ENCODE peak calls at places on chromosomes 7 and 10, in eight cellular contexts. One of them, this sample, is unnamed.

GRCh38 chr7:14837216-14837615 is 65.3 kb downstream of the DGKB start:
- DNase-seq in GM23338: no peak
- DNase-seq in neural progenitor cell: no peak
- DNase-seq in PC-3: peak; percentile 20
- DNase-seq in HCT116: no peak
- DNase-seq in OCI-LY7: no peak
- DNase-seq in SK-N-SH: no peak
- DNase-seq in hepatocyte: no peak
- DNase-seq in this sample: no peak

GRCh38 chr7:149870701-149871483 is 2.9 kb upstream of the ATP6V0E2 start:
- DNase-seq in GM23338: no peak
- DNase-seq in OCI-LY7: no peak
- DNase-seq in PC-3: no peak
- DNase-seq in neural progenitor cell: no peak
- DNase-seq in HCT116: no peak
- DNase-seq in hepatocyte: no peak
- DNase-seq in SK-N-SH: no peak
- DNase-seq in this sample: no peak

GRCh38 chr10:103626178-103626577 is 132.7 kb downstream of the NEURL1 start:
- DNase-seq in HCT116: no peak
- DNase-seq in SK-N-SH: no peak
- DNase-seq in neural progenitor cell: no peak
- DNase-seq in PC-3: no peak
- DNase-seq in GM23338: no peak
- DNase-seq in hepatocyte: no peak
- DNase-seq in OCI-LY7: no peak
- DNase-seq in this sample: no peak

GRCh38 chr7:139522830-139523198 is 671 bp upstream of the CLEC2L start:
- DNase-seq in OCI-LY7: no peak
- DNase-seq in neural progenitor cell: no peak
- DNase-seq in PC-3: no peak
- DNase-seq in SK-N-SH: peak; percentile 56
- DNase-seq in hepatocyte: no peak
- DNase-seq in GM23338: peak; percentile 27
- DNase-seq in HCT116: no peak
- DNase-seq in this sample: no peak

GRCh38 chr7:80795174-80795573 is 123.7 kb downstream of the SEMA3C start:
- DNase-seq in SK-N-SH: no peak
- DNase-seq in hepatocyte: no peak
- DNase-seq in GM23338: no peak
- DNase-seq in PC-3: no peak
- DNase-seq in OCI-LY7: no peak
- DNase-seq in neural progenitor cell: no peak
- DNase-seq in HCT116: no peak
- DNase-seq in this sample: no peak

GRCh38 chr7:30968747-30969603 is 5.2 kb downstream of the GHRHR start:
- DNase-seq in PC-3: no peak
- DNase-seq in GM23338: no peak
- DNase-seq in neural progenitor cell: no peak
- DNase-seq in HCT116: no peak
- DNase-seq in SK-N-SH: peak; percentile 8
- DNase-seq in hepatocyte: no peak
- DNase-seq in OCI-LY7: no peak
- DNase-seq in this sample: no peak

GRCh38 chr7:132321387-132321786 is 254.9 kb downstream of the PLXNA4 start:
- DNase-seq in hepatocyte: no peak
- DNase-seq in SK-N-SH: peak; percentile 76
- DNase-seq in OCI-LY7: no peak
- DNase-seq in PC-3: no peak
- DNase-seq in HCT116: no peak
- DNase-seq in GM23338: peak; percentile 13
- DNase-seq in neural progenitor cell: peak; percentile 8
- DNase-seq in this sample: no peak

GRCh38 chr10:84184517-84184916 is 9.8 kb upstream of the CDHR1 start:
- DNase-seq in OCI-LY7: no peak
- DNase-seq in neural progenitor cell: no peak
- DNase-seq in hepatocyte: no peak
- DNase-seq in HCT116: no peak
- DNase-seq in GM23338: no peak
- DNase-seq in PC-3: no peak
- DNase-seq in SK-N-SH: no peak
- DNase-seq in this sample: no peak

GRCh38 chr10:102451105-102451969 is at the start of gene C10orf95:
- DNase-seq in HCT116: no peak
- DNase-seq in neural progenitor cell: no peak
- DNase-seq in GM23338: peak; percentile 52
- DNase-seq in OCI-LY7: no peak
- DNase-seq in hepatocyte: peak; percentile 61
- DNase-seq in PC-3: peak; percentile 41
- DNase-seq in SK-N-SH: no peak
- DNase-seq in this sample: no peak

GRCh38 chr7:121307021-121307575 is 21.7 kb upstream of the WNT16 start:
- DNase-seq in neural progenitor cell: no peak
- DNase-seq in HCT116: no peak
- DNase-seq in GM23338: no peak
- DNase-seq in OCI-LY7: no peak
- DNase-seq in hepatocyte: no peak
- DNase-seq in SK-N-SH: no peak
- DNase-seq in PC-3: no peak
- DNase-seq in this sample: no peak

GRCh38 chr10:42937649-42938180 is 139.2 kb upstream of the RET start:
- DNase-seq in PC-3: no peak
- DNase-seq in HCT116: no peak
- DNase-seq in neural progenitor cell: no peak
- DNase-seq in hepatocyte: no peak
- DNase-seq in OCI-LY7: no peak
- DNase-seq in GM23338: no peak
- DNase-seq in SK-N-SH: no peak
- DNase-seq in this sample: no peak

GRCh38 chr7:140639366-140640053 is 1.1 kb downstream of the DENND2A start:
- DNase-seq in neural progenitor cell: peak; percentile 49
- DNase-seq in hepatocyte: peak; percentile 63
- DNase-seq in PC-3: peak; percentile 29
- DNase-seq in HCT116: no peak
- DNase-seq in SK-N-SH: peak; percentile 66
- DNase-seq in OCI-LY7: no peak
- DNase-seq in GM23338: peak; percentile 51
- DNase-seq in this sample: no peak

GRCh38 chr7:2521952-2522591 is 2.5 kb downstream of the LFNG start:
- DNase-seq in PC-3: peak; percentile 32
- DNase-seq in SK-N-SH: no peak
- DNase-seq in neural progenitor cell: peak; percentile 47
- DNase-seq in GM23338: no peak
- DNase-seq in hepatocyte: no peak
- DNase-seq in HCT116: no peak
- DNase-seq in OCI-LY7: no peak
- DNase-seq in this sample: no peak

GRCh38 chr7:83427929-83428328 is 221.0 kb downstream of the SEMA3E start:
- DNase-seq in neural progenitor cell: peak; percentile 9
- DNase-seq in PC-3: peak; percentile 43
- DNase-seq in OCI-LY7: no peak
- DNase-seq in SK-N-SH: no peak
- DNase-seq in HCT116: peak; percentile 12
- DNase-seq in hepatocyte: no peak
- DNase-seq in GM23338: peak; percentile 54
- DNase-seq in this sample: peak; percentile 41

GRCh38 chr10:113780681-113781250 is 29.3 kb downstream of the PLEKHS1 start:
- DNase-seq in GM23338: no peak
- DNase-seq in hepatocyte: no peak
- DNase-seq in PC-3: no peak
- DNase-seq in OCI-LY7: no peak
- DNase-seq in HCT116: no peak
- DNase-seq in SK-N-SH: peak; percentile 32
- DNase-seq in neural progenitor cell: no peak
- DNase-seq in this sample: no peak

GRCh38 chr10:60762554-60762953 is 15.7 kb upstream of the CDK1 start:
- DNase-seq in HCT116: no peak
- DNase-seq in OCI-LY7: no peak
- DNase-seq in PC-3: no peak
- DNase-seq in GM23338: peak; percentile 87
- DNase-seq in neural progenitor cell: peak; percentile 16
- DNase-seq in hepatocyte: no peak
- DNase-seq in SK-N-SH: no peak
- DNase-seq in this sample: no peak

GRCh38 chr7:154832557-154833138 is 170.3 kb downstream of the PAXIP1 start:
- DNase-seq in OCI-LY7: peak; percentile 53
- DNase-seq in GM23338: no peak
- DNase-seq in hepatocyte: peak; percentile 68
- DNase-seq in SK-N-SH: peak; percentile 81
- DNase-seq in PC-3: peak; percentile 25
- DNase-seq in HCT116: peak; percentile 27
- DNase-seq in neural progenitor cell: peak; percentile 72
- DNase-seq in this sample: no peak

GRCh38 chr7:30348083-30348560 is 63.7 kb downstream of the ZNRF2 start:
- DNase-seq in SK-N-SH: no peak
- DNase-seq in GM23338: peak; percentile 40
- DNase-seq in OCI-LY7: peak; percentile 58
- DNase-seq in PC-3: peak; percentile 80
- DNase-seq in HCT116: peak; percentile 75
- DNase-seq in neural progenitor cell: no peak
- DNase-seq in hepatocyte: peak; percentile 8
- DNase-seq in this sample: peak; percentile 91

GRCh38 chr7:46534593-46535271 is 613.7 kb upstream of the IGFBP3 start:
- DNase-seq in GM23338: peak; percentile 41
- DNase-seq in PC-3: no peak
- DNase-seq in OCI-LY7: no peak
- DNase-seq in SK-N-SH: no peak
- DNase-seq in HCT116: no peak
- DNase-seq in hepatocyte: no peak
- DNase-seq in neural progenitor cell: peak; percentile 58
- DNase-seq in this sample: no peak
- TF ChIP-seq EZH2phosphoT487 in GM23338: no peak
- TF ChIP-seq EZH2phosphoT487 in PC-3: no peak
- TF ChIP-seq EZH2phosphoT487 in OCI-LY7: no peak
- TF ChIP-seq EZH2phosphoT487 in SK-N-SH: no peak
- TF ChIP-seq EZH2phosphoT487 in HCT116: no peak
- TF ChIP-seq EZH2phosphoT487 in hepatocyte: no peak
- TF ChIP-seq EZH2phosphoT487 in neural progenitor cell: peak; percentile 27
- TF ChIP-seq EZH2phosphoT487 in this sample: no peak

DNA sequence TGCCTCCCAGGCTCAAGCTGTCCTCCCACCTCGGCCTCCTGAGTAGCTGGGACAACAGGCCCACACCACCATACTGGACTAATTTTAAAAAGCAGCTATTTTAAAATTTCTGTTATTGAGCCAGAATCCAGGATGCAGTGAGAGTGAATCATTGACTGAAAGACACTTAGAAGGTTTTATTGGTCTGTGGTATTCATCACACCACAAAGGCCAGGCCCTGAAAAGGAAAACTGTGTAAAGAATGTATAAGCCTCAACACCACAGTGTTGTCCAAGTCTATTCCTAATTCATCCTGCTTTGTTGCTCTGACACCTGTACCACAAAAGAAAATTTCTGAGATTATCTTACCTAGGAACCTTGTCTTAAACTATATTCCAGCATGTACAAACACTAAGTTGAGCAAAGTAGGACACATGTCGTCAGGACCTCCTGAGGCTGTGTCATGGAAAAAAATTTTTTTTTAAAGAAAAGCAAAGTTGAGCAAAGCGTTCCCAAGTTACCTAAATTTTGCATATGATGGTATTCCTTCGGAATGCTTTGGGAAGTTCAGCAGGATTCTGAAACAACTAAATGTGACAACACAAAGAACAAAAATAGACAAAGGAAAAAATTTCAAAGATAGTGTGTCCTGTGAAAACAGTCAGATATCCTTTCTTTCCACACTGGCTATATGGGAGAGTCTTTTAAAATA is 129.6 kb upstream of the MKLN1 start:
- DNase-seq in PC-3: peak; percentile 77
- DNase-seq in HCT116: no peak
- DNase-seq in GM23338: no peak
- DNase-seq in SK-N-SH: no peak
- DNase-seq in OCI-LY7: no peak
- DNase-seq in hepatocyte: no peak
- DNase-seq in neural progenitor cell: no peak
- DNase-seq in this sample: no peak
- TF ChIP-seq CTCF in PC-3: no peak
- TF ChIP-seq CTCF in HCT116: no peak
- TF ChIP-seq CTCF in GM23338: no peak
- TF ChIP-seq CTCF in SK-N-SH: no peak
- TF ChIP-seq CTCF in OCI-LY7: no peak
- TF ChIP-seq CTCF in hepatocyte: no peak
- TF ChIP-seq CTCF in neural progenitor cell: no peak
- TF ChIP-seq CTCF in this sample: no peak

DNA sequence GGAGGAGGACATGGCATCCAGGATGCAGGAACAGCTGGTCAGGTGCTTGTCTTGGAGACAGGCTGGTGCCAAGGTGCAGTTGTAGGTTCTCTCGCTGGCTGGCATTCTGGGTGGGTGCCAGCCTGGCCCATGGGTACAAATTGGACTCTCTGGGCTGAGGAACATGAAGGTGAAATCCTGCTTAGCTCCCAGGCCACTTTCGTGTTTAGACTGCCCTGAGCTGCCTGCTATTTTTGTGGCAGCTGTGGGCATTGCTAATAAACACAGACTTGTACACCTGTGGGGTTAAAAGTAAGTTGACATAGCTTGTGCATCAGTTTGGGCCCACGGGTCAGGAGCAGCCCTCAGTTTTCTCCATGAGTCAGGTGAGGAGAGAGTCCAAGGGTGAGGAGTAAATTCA is 379.9 kb downstream of the GLRX3 start:
- DNase-seq in hepatocyte: no peak
- DNase-seq in PC-3: no peak
- DNase-seq in HCT116: no peak
- DNase-seq in neural progenitor cell: no peak
- DNase-seq in GM23338: no peak
- DNase-seq in SK-N-SH: no peak
- DNase-seq in OCI-LY7: no peak
- DNase-seq in this sample: no peak
- TF ChIP-seq EZH2phosphoT487 in hepatocyte: no peak
- TF ChIP-seq EZH2phosphoT487 in PC-3: no peak
- TF ChIP-seq EZH2phosphoT487 in HCT116: no peak
- TF ChIP-seq EZH2phosphoT487 in neural progenitor cell: no peak
- TF ChIP-seq EZH2phosphoT487 in GM23338: no peak
- TF ChIP-seq EZH2phosphoT487 in SK-N-SH: no peak
- TF ChIP-seq EZH2phosphoT487 in OCI-LY7: no peak
- TF ChIP-seq EZH2phosphoT487 in this sample: no peak

DNA sequence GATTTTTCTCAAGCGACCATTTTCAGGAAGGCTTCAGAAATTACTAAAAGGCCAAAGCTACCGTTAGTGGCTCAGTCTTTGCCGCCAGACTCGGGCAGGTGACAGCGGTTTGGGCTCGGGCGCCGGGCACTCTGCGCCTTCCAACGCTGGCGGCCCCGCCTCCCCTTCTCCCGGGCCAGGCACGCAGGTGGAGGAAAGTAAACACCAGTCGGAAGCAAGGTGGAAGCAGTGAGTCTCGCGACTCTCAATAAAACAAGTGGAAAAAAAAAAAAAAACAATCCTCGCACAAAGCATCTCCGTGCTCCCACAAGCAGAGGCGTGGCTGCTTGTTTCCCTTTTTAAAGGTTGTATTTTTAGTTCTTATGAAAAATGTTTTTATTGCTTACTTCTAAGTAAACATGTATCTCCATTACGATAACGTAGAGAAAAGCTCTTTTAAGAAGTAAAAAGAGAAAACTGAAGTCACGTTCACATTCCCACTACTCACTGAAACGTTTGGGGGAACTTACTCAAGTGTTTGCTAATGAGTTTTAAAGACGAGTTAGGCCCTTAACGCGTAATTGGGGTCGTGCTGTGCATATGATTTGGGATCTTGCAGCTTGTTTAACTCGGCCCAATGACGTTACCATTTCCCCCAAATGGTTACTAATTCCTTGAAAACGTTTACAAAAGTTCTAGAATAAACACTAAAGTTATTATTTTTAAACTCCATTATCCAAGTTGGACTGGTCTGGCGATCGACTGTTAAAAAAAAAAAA is 904 bp downstream of the CDCA7L start:
- DNase-seq in hepatocyte: peak; percentile 67
- DNase-seq in OCI-LY7: peak; percentile 78
- DNase-seq in GM23338: peak; percentile 86
- DNase-seq in HCT116: peak; percentile 51
- DNase-seq in PC-3: peak; percentile 64
- DNase-seq in SK-N-SH: no peak
- DNase-seq in neural progenitor cell: peak; percentile 61
- DNase-seq in this sample: peak; percentile 89
- TF ChIP-seq CTCF in hepatocyte: no peak
- TF ChIP-seq CTCF in OCI-LY7: no peak
- TF ChIP-seq CTCF in GM23338: no peak
- TF ChIP-seq CTCF in HCT116: no peak
- TF ChIP-seq CTCF in PC-3: no peak
- TF ChIP-seq CTCF in SK-N-SH: no peak
- TF ChIP-seq CTCF in neural progenitor cell: no peak
- TF ChIP-seq CTCF in this sample: no peak